ENCODE peak calls at places on chromosome 13, in six cellular contexts. One of them, this sample, is unnamed.

GRCh38 chr13:113802090-113802531 is 43.1 kb downstream of the TMEM255B start:
- DNase-seq in effector CD4-positive, alpha-beta T cell: no peak
- DNase-seq in HepG2: peak
- DNase-seq in T-helper 17 cell: no peak
- DNase-seq in NCI-H510A treated with DMSO at 0.1 percent for 48 hours: no peak
- DNase-seq in EL: peak
- DNase-seq in this sample: no peak

GRCh38 chr13:99657848-99658265 is 156.6 kb downstream of the TM9SF2 start:
- DNase-seq in NCI-H510A treated with DMSO at 0.1 percent for 48 hours: peak
- DNase-seq in effector CD4-positive, alpha-beta T cell: no peak
- DNase-seq in EL: no peak
- DNase-seq in HepG2: no peak
- DNase-seq in T-helper 17 cell: peak
- DNase-seq in this sample: no peak

GRCh38 chr13:51315658-51316057 is 23.8 kb upstream of the SERPINE3 start:
- DNase-seq in effector CD4-positive, alpha-beta T cell: no peak
- DNase-seq in HepG2: no peak
- DNase-seq in NCI-H510A treated with DMSO at 0.1 percent for 48 hours: no peak
- DNase-seq in EL: no peak
- DNase-seq in T-helper 17 cell: no peak
- DNase-seq in this sample: no peak

GRCh38 chr13:93270769-93271753 is 44.5 kb downstream of the GPC6 start:
- DNase-seq in EL: peak
- DNase-seq in T-helper 17 cell: no peak
- DNase-seq in effector CD4-positive, alpha-beta T cell: no peak
- DNase-seq in HepG2: peak
- DNase-seq in NCI-H510A treated with DMSO at 0.1 percent for 48 hours: no peak
- DNase-seq in this sample: no peak

GRCh38 chr13:39232401-39232980 is 194.2 kb downstream of the NHLRC3 start:
- DNase-seq in T-helper 17 cell: no peak
- DNase-seq in EL: no peak
- DNase-seq in HepG2: no peak
- DNase-seq in effector CD4-positive, alpha-beta T cell: no peak
- DNase-seq in NCI-H510A treated with DMSO at 0.1 percent for 48 hours: no peak
- DNase-seq in this sample: no peak

GRCh38 chr13:35720690-35721554 is 244.4 kb upstream of the MAB21L1 start:
- DNase-seq in HepG2: peak
- DNase-seq in NCI-H510A treated with DMSO at 0.1 percent for 48 hours: peak
- DNase-seq in effector CD4-positive, alpha-beta T cell: no peak
- DNase-seq in EL: peak
- DNase-seq in T-helper 17 cell: no peak
- DNase-seq in this sample: peak

GRCh38 chr13:29908411-29908810 is 58.0 kb upstream of the UBL3 start:
- DNase-seq in NCI-H510A treated with DMSO at 0.1 percent for 48 hours: no peak
- DNase-seq in HepG2: no peak
- DNase-seq in EL: peak
- DNase-seq in effector CD4-positive, alpha-beta T cell: no peak
- DNase-seq in T-helper 17 cell: no peak
- DNase-seq in this sample: no peak

GRCh38 chr13:81051873-81052272 is 710.9 kb upstream of the SPRY2 start:
- DNase-seq in T-helper 17 cell: no peak
- DNase-seq in EL: no peak
- DNase-seq in NCI-H510A treated with DMSO at 0.1 percent for 48 hours: no peak
- DNase-seq in effector CD4-positive, alpha-beta T cell: no peak
- DNase-seq in HepG2: no peak
- DNase-seq in this sample: no peak

GRCh38 chr13:107968470-107968869 is 246.9 kb downstream of the LIG4 start:
- DNase-seq in NCI-H510A treated with DMSO at 0.1 percent for 48 hours: peak
- DNase-seq in EL: no peak
- DNase-seq in HepG2: no peak
- DNase-seq in effector CD4-positive, alpha-beta T cell: no peak
- DNase-seq in T-helper 17 cell: no peak
- DNase-seq in this sample: no peak

GRCh38 chr13:75445717-75446529 is 36.0 kb downstream of the TBC1D4 start:
- DNase-seq in effector CD4-positive, alpha-beta T cell: no peak
- DNase-seq in EL: peak
- DNase-seq in T-helper 17 cell: no peak
- DNase-seq in HepG2: no peak
- DNase-seq in NCI-H510A treated with DMSO at 0.1 percent for 48 hours: no peak
- DNase-seq in this sample: no peak

GRCh38 chr13:96984061-96984508 is 10.2 kb downstream of the OXGR1 start:
- DNase-seq in effector CD4-positive, alpha-beta T cell: no peak
- DNase-seq in EL: no peak
- DNase-seq in T-helper 17 cell: no peak
- DNase-seq in NCI-H510A treated with DMSO at 0.1 percent for 48 hours: peak
- DNase-seq in HepG2: no peak
- DNase-seq in this sample: no peak

GRCh38 chr13:102693250-102693649 is 1.6 kb downstream of the METTL21C start:
- DNase-seq in effector CD4-positive, alpha-beta T cell: no peak
- DNase-seq in EL: no peak
- DNase-seq in T-helper 17 cell: no peak
- DNase-seq in NCI-H510A treated with DMSO at 0.1 percent for 48 hours: no peak
- DNase-seq in HepG2: no peak
- DNase-seq in this sample: no peak

GRCh38 chr13:46687810-46688209 is 109.2 kb downstream of the ESD start:
- DNase-seq in EL: peak
- DNase-seq in NCI-H510A treated with DMSO at 0.1 percent for 48 hours: no peak
- DNase-seq in HepG2: peak
- DNase-seq in T-helper 17 cell: no peak
- DNase-seq in effector CD4-positive, alpha-beta T cell: no peak
- DNase-seq in this sample: no peak

GRCh38 chr13:27271572-27272096 is 1.0 kb downstream of the RASL11A start:
- DNase-seq in EL: no peak
- DNase-seq in T-helper 17 cell: no peak
- DNase-seq in effector CD4-positive, alpha-beta T cell: no peak
- DNase-seq in HepG2: no peak
- DNase-seq in NCI-H510A treated with DMSO at 0.1 percent for 48 hours: no peak
- DNase-seq in this sample: no peak

GRCh38 chr13:77310579-77311279 is 16.2 kb downstream of the MYCBP2 start:
- DNase-seq in NCI-H510A treated with DMSO at 0.1 percent for 48 hours: no peak
- DNase-seq in HepG2: no peak
- DNase-seq in effector CD4-positive, alpha-beta T cell: no peak
- DNase-seq in EL: no peak
- DNase-seq in T-helper 17 cell: no peak
- DNase-seq in this sample: no peak

GRCh38 chr13:113884821-113885220 is 20.9 kb upstream of the GAS6 start:
- DNase-seq in effector CD4-positive, alpha-beta T cell: no peak
- DNase-seq in HepG2: no peak
- DNase-seq in NCI-H510A treated with DMSO at 0.1 percent for 48 hours: no peak
- DNase-seq in T-helper 17 cell: no peak
- DNase-seq in EL: no peak
- DNase-seq in this sample: no peak

GRCh38 chr13:83297591-83298305 is 584.5 kb downstream of the SLITRK1 start:
- DNase-seq in T-helper 17 cell: no peak
- DNase-seq in EL: no peak
- DNase-seq in NCI-H510A treated with DMSO at 0.1 percent for 48 hours: no peak
- DNase-seq in HepG2: no peak
- DNase-seq in effector CD4-positive, alpha-beta T cell: no peak
- DNase-seq in this sample: no peak

GRCh38 chr13:105159794-105160193 is 1375.7 kb downstream of the EFNB2 start:
- DNase-seq in HepG2: no peak
- DNase-seq in T-helper 17 cell: no peak
- DNase-seq in effector CD4-positive, alpha-beta T cell: no peak
- DNase-seq in NCI-H510A treated with DMSO at 0.1 percent for 48 hours: peak
- DNase-seq in EL: no peak
- DNase-seq in this sample: no peak

This sample was measured in naive thymus-derived CD8-positive, alpha-beta T cell.